ENCODE peak calls at places on chromosomes 2 and 18, in ten cellular contexts. C is endothelial cell, G is cardiac fibroblast, Q is Peyer's patch, Z is GM13977, I is fibroblast of the aortic adventitia, U is kidney, A is K562, F is Calu3, X is thoracic aorta. T is an unnamed sample.

GRCh38 chr2:26772064-26773001 is 8.2 kb downstream of the SLC35F6 start:
- DNase-seq in C (no peak), G (peak), Q (peak), Z (no peak), I (peak), U (peak), A (peak), F (peak), X (peak), T (no peak)

GRCh38 chr2:30948120-30948519 is 140.9 kb upstream of the CAPN13 start:
- DNase-seq in C (no peak), G (no peak), Q (no peak), Z (no peak), I (no peak), U (no peak), A (no peak), F (no peak), X (no peak), T (no peak)

GRCh38 chr18:43422483-43422882 is 145.2 kb upstream of the SYT4 start:
- DNase-seq in C (no peak), G (peak), Q (no peak), Z (no peak), I (no peak), U (no peak), A (no peak), F (no peak), X (no peak), T (no peak)

GRCh38 chr2:5693288-5694015 is 1.3 kb downstream of the SOX11 start:
- DNase-seq in C (peak), G (no peak), Q (no peak), Z (no peak), I (no peak), U (no peak), A (no peak), F (no peak), X (no peak), T (no peak)

GRCh38 chr2:217396586-217396985 is 536.7 kb upstream of the TNP1 start:
- DNase-seq in C (no peak), G (no peak), Q (no peak), Z (no peak), I (no peak), U (no peak), A (no peak), F (no peak), X (no peak), T (no peak)

GRCh38 chr2:85278361-85278760 is 49.4 kb downstream of the TGOLN2 start:
- DNase-seq in C (no peak), G (peak), Q (no peak), Z (no peak), I (peak), U (no peak), A (no peak), F (no peak), X (no peak), T (no peak)

GRCh38 chr2:37676274-37676673 is 4.8 kb upstream of the CDC42EP3 start:
- DNase-seq in C (no peak), G (peak), Q (no peak), Z (no peak), I (peak), U (no peak), A (no peak), F (no peak), X (no peak), T (no peak)

GRCh38 chr18:37270046-37270665 is 295.4 kb downstream of the CELF4 start:
- DNase-seq in C (peak), G (peak), Q (no peak), Z (no peak), I (peak), U (no peak), A (peak), F (peak), X (no peak), T (no peak)

GRCh38 chr2:216791303-216791702 is 68.6 kb downstream of the TNP1 start:
- DNase-seq in C (no peak), G (no peak), Q (no peak), Z (no peak), I (peak), U (no peak), A (no peak), F (no peak), X (no peak), T (no peak)

GRCh38 chr2:182916417-182916816 is 50.0 kb upstream of the FRZB start:
- DNase-seq in C (no peak), G (no peak), Q (no peak), Z (no peak), I (no peak), U (no peak), A (no peak), F (no peak), X (no peak), T (no peak)

GRCh38 chr2:215080545-215080944 is 57.9 kb downstream of the ABCA12 start:
- DNase-seq in C (no peak), G (no peak), Q (no peak), Z (no peak), I (no peak), U (no peak), A (no peak), F (no peak), X (no peak), T (no peak)

GRCh38 chr2:201546576-201546975 is 95.0 kb downstream of the STRADB start:
- DNase-seq in C (no peak), G (peak), Q (no peak), Z (no peak), I (peak), U (no peak), A (no peak), F (no peak), X (no peak), T (no peak)

GRCh38 chr2:234973008-234973407 is 21.2 kb downstream of the SH3BP4 start:
- DNase-seq in C (no peak), G (peak), Q (no peak), Z (no peak), I (peak), U (peak), A (no peak), F (no peak), X (no peak), T (no peak)

GRCh38 chr2:98519156-98519555 is 74.5 kb downstream of the INPP4A start:
- DNase-seq in C (no peak), G (no peak), Q (no peak), Z (no peak), I (no peak), U (no peak), A (no peak), F (no peak), X (no peak), T (no peak)

GRCh38 chr2:75324716-75325291 is 125.5 kb upstream of the TACR1 start:
- DNase-seq in C (no peak), G (no peak), Q (no peak), Z (no peak), I (no peak), U (no peak), A (no peak), F (no peak), X (no peak), T (no peak)

GRCh38 chr2:110854355-110855081 is 122.1 kb downstream of the ACOXL start:
- DNase-seq in C (no peak), G (peak), Q (no peak), Z (no peak), I (no peak), U (no peak), A (peak), F (no peak), X (no peak), T (no peak)
- TF ChIP-seq CTCF in C (peak), G (peak), Q (no peak), Z (peak), I (peak), U (no peak), A (peak), F (peak), X (no peak), T (no peak)

GRCh38 chr2:180225118-180225517 is 218.0 kb upstream of the CWC22 start:
- DNase-seq in C (no peak), G (no peak), Q (no peak), Z (no peak), I (no peak), U (no peak), A (no peak), F (no peak), X (no peak), T (no peak)

GRCh38 chr2:180231015-180231414 is 223.9 kb upstream of the CWC22 start:
- DNase-seq in C (no peak), G (no peak), Q (no peak), Z (no peak), I (peak), U (no peak), A (no peak), F (no peak), X (no peak), T (no peak)

GRCh38 chr2:180222642-180223041 is 215.5 kb upstream of the CWC22 start:
- DNase-seq in C (no peak), G (peak), Q (no peak), Z (no peak), I (peak), U (no peak), A (no peak), F (no peak), X (no peak), T (no peak)

GRCh38 chr2:180227461-180227860 is 220.4 kb upstream of the CWC22 start:
- DNase-seq in C (no peak), G (peak), Q (no peak), Z (no peak), I (peak), U (no peak), A (no peak), F (no peak), X (no peak), T (no peak)
- TF ChIP-seq CTCF in C (no peak), G (no peak), Q (no peak), Z (no peak), I (no peak), U (no peak), A (no peak), F (no peak), X (no peak), T (no peak)

GRCh38 chr2:72747344-72747743 is 78.5 kb downstream of the EXOC6B start:
- DNase-seq in C (no peak), G (no peak), Q (no peak), Z (no peak), I (peak), U (no peak), A (no peak), F (no peak), X (no peak), T (no peak)
- TF ChIP-seq CTCF in C (no peak), G (no peak), Q (no peak), Z (no peak), I (no peak), U (no peak), A (no peak), F (no peak), X (no peak), T (no peak)

GRCh38 chr2:121754851-121755236 is 607 bp upstream of the TSN start:
- DNase-seq in C (no peak), G (no peak), Q (no peak), Z (no peak), I (no peak), U (no peak), A (no peak), F (no peak), X (no peak), T (no peak)

GRCh38 chr2:121755237-121756111 is at the start of gene TSN:
- DNase-seq in C (peak), G (peak), Q (peak), Z (peak), I (peak), U (peak), A (peak), F (peak), X (peak), T (peak)
- TF ChIP-seq CTCF in C (no peak), G (no peak), Q (peak), Z (no peak), I (no peak), U (no peak), A (no peak), F (no peak), X (no peak), T (no peak)

DNA sequence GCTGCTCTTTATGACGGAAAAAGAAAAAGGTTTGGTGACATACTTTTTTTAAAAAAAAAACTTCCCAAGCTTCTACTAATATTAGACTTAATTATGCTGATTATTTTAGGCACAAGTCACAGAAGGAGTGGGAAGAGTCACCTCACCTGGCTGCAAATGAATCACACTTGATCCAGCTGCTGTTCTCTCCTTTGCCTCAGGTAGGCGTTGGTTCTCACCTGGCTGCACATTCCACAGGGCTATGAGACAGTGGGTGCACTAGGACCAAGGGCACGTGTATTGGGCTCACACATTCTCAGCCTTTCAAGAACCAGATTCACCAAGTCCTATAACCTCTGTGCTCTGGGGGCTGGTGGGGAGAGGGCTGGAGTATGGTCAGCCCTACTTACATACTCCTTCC is 93.3 kb downstream of the TGFA start:
- DNase-seq in C (no peak), G (no peak), Q (no peak), Z (no peak), I (no peak), U (no peak), A (no peak), F (no peak), X (no peak), T (no peak)
- TF ChIP-seq CTCF in C (no peak), G (no peak), Q (no peak), Z (no peak), I (no peak), U (no peak), A (no peak), F (no peak), X (no peak), T (no peak)

GRCh38 chr18:13874558-13874957 is 40.8 kb downstream of the MC2R start:
- DNase-seq in C (no peak), G (no peak), Q (no peak), Z (no peak), I (no peak), U (no peak), A (no peak), F (no peak), X (no peak), T (no peak)
- TF ChIP-seq CTCF in C (no peak), G (no peak), Q (no peak), Z (peak), I (no peak), U (no peak), A (no peak), F (no peak), X (no peak), T (no peak)

GRCh38 chr2:96599941-96600340 is 38.2 kb downstream of the KANSL3 start:
- DNase-seq in C (no peak), G (no peak), Q (no peak), Z (no peak), I (no peak), U (no peak), A (no peak), F (no peak), X (no peak), T (no peak)

GRCh38 chr2:96608459-96609455 is 29.4 kb downstream of the KANSL3 start:
- DNase-seq in C (no peak), G (peak), Q (no peak), Z (no peak), I (no peak), U (no peak), A (no peak), F (no peak), X (no peak), T (no peak)

GRCh38 chr2:96602330-96602823 is 35.7 kb downstream of the KANSL3 start:
- DNase-seq in C (no peak), G (no peak), Q (peak), Z (no peak), I (no peak), U (no peak), A (no peak), F (peak), X (no peak), T (no peak)

GRCh38 chr2:96601382-96602292 is 36.5 kb downstream of the KANSL3 start:
- DNase-seq in C (no peak), G (no peak), Q (no peak), Z (no peak), I (no peak), U (no peak), A (no peak), F (no peak), X (no peak), T (no peak)

DNA sequence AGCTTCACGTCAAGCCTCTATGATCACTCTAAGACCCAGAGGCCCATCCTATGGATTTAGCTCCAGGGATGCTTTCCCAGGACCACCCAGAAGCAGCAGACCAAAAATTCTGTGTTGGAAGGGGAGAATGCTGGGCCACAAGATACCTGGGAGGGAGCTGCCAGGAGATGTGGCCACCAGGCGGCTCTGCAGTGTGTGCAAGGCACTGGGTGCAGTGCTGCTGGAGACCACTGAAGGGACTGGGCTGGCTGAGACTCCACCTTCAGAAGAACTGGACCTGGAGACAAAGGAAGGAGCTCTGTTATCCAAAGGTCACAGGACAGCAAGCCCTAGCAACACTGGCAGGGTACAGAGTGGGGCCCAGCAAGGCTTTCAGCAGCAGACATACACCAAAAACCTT is 34.0 kb downstream of the KANSL3 start:
- DNase-seq in C (no peak), G (no peak), Q (no peak), Z (no peak), I (no peak), U (no peak), A (no peak), F (peak), X (no peak), T (no peak)
- TF ChIP-seq CTCF in C (no peak), G (peak), Q (no peak), Z (no peak), I (peak), U (no peak), A (peak), F (no peak), X (no peak), T (no peak)

T was measured in activated B cell treated with CpG ODN at 0.5 μM for 24 hours.